ENCODE peak calls at places on chromosomes 5 and 9, in four cellular contexts. S is tibial artery, A is neural crest cell, R is IMR-90. I is an unnamed sample.

GRCh38 chr9:79221084-79221483 is 350.7 kb upstream of the TLE4 start:
- DNase-seq in A (no peak), S (no peak), R (peak; percentile 84), I (no peak)

GRCh38 chr9:126248680-126249079 is 77.9 kb upstream of the MVB12B start:
- DNase-seq in R (peak; percentile 91), S (no peak), A (no peak), I (no peak)

GRCh38 chr9:34884732-34885131 is 73.4 kb upstream of the PHF24 start:
- DNase-seq in A (no peak), S (no peak), R (no peak), I (no peak)

GRCh38 chr9:104269374-104269773 is 175.3 kb downstream of the SMC2 start:
- DNase-seq in A (no peak), S (no peak), R (no peak), I (no peak)

GRCh38 chr9:114377046-114377445 is 10.7 kb downstream of the AKNA start:
- DNase-seq in R (no peak), A (no peak), S (no peak), I (no peak)

GRCh38 chr5:50846261-50846660 is 179.8 kb downstream of the PARP8 start:
- DNase-seq in S (no peak), A (no peak), R (no peak), I (no peak)

GRCh38 chr5:103120607-103121200 is 603 bp downstream of the PPIP5K2 start:
- DNase-seq in R (peak; percentile 6), A (no peak), S (peak; percentile 19), I (peak; percentile 10)

GRCh38 chr5:122327110-122327509 is 15.1 kb downstream of the SNCAIP start:
- DNase-seq in R (no peak), S (no peak), A (no peak), I (no peak)

GRCh38 chr9:4147476-4148214 is 152.2 kb downstream of the GLIS3 start:
- DNase-seq in S (no peak), R (no peak), A (no peak), I (peak; percentile 5)

GRCh38 chr9:119369670-119370366 is 583 bp upstream of the BRINP1 start:
- DNase-seq in R (no peak), S (no peak), A (no peak), I (no peak)

GRCh38 chr9:130530932-130531331 is 48.4 kb upstream of the FUBP3 start:
- DNase-seq in S (no peak), A (no peak), R (no peak), I (no peak)

GRCh38 chr5:154757647-154758406 is 2.6 kb downstream of the LARP1 start:
- DNase-seq in S (no peak), A (no peak), R (peak; percentile 22), I (no peak)

GRCh38 chr9:22528485-22528884 is 81.9 kb downstream of the DMRTA1 start:
- DNase-seq in R (peak; percentile 24), S (no peak), A (no peak), I (no peak)
- TF ChIP-seq CTCF in R (peak; percentile 43), S (no peak), A (peak; percentile 38), I (no peak)

GRCh38 chr5:98341711-98342042 is 431.8 kb upstream of the RGMB start:
- DNase-seq in A (no peak), S (no peak), R (peak; percentile 48), I (no peak)
- TF ChIP-seq CTCF in A (no peak), S (no peak), R (no peak), I (no peak)

GRCh38 chr5:131164161-131164930 is 710 bp downstream of the HINT1 start:
- DNase-seq in R (peak; percentile 84), S (peak; percentile 59), A (peak; percentile 54), I (peak; percentile 79)
- TF ChIP-seq CTCF in R (peak; percentile 37), S (no peak), A (no peak), I (no peak)

GRCh38 chr5:169354263-169354662 is 53.3 kb upstream of the SLIT3 start:
- DNase-seq in S (no peak), R (peak; percentile 53), A (no peak), I (no peak)

GRCh38 chr5:169347786-169348185 is 46.8 kb upstream of the SLIT3 start:
- DNase-seq in R (no peak), A (no peak), S (no peak), I (no peak)

GRCh38 chr5:169352901-169353300 is 52.0 kb upstream of the SLIT3 start:
- DNase-seq in R (no peak), S (no peak), A (no peak), I (no peak)

GRCh38 chr5:169350016-169350415 is 49.1 kb upstream of the SLIT3 start:
- DNase-seq in R (peak; percentile 53), A (no peak), S (no peak), I (no peak)

GRCh38 chr5:169350759-169351240 is 49.9 kb upstream of the SLIT3 start:
- DNase-seq in S (peak; percentile 41), A (no peak), R (peak; percentile 89), I (no peak)
- TF ChIP-seq CTCF in S (peak; percentile 27), A (no peak), R (no peak), I (no peak)

GRCh38 chr9:91421022-91421765 is 2.4 kb downstream of the NFIL3 start:
- DNase-seq in A (peak; percentile 43), S (no peak), R (peak; percentile 62), I (peak; percentile 80)
- TF ChIP-seq CTCF in A (peak; percentile 58), S (no peak), R (peak; percentile 51), I (peak; percentile 31)

I was measured in nephron progenitor cell.